ENCODE peak calls at places on chromosome X, in eight cellular contexts. One of them, this sample, is unnamed.

GRCh38 chrX:129606918-129607317 is 47.8 kb downstream of the APLN start:
- DNase-seq in sciatic nerve: peak; percentile 75
- DNase-seq in NCI-H2081: peak; percentile 49
- DNase-seq in HTR-8/SVneo: peak; percentile 22
- DNase-seq in DMS153: no peak
- DNase-seq in CD4-positive, alpha-beta memory T cell: peak; percentile 60
- DNase-seq in epithelial cell of esophagus: peak; percentile 48
- DNase-seq in activated T-helper 1 cell treated with anti-CD3 and anti-CD28 coated beads, Interleukin-2, amount 50 U/mL, for 16 hours: peak; percentile 22
- DNase-seq in this sample: peak; percentile 34

GRCh38 chrX:14529288-14529989 is at the start of gene GLRA2:
- DNase-seq in NCI-H2081: no peak
- DNase-seq in sciatic nerve: no peak
- DNase-seq in CD4-positive, alpha-beta memory T cell: no peak
- DNase-seq in activated T-helper 1 cell treated with anti-CD3 and anti-CD28 coated beads, Interleukin-2, amount 50 U/mL, for 16 hours: no peak
- DNase-seq in DMS153: no peak
- DNase-seq in epithelial cell of esophagus: peak; percentile 38
- DNase-seq in HTR-8/SVneo: no peak
- DNase-seq in this sample: no peak

GRCh38 chrX:72142094-72142843 is 10.6 kb upstream of the RTL5 start:
- DNase-seq in CD4-positive, alpha-beta memory T cell: no peak
- DNase-seq in epithelial cell of esophagus: no peak
- DNase-seq in sciatic nerve: no peak
- DNase-seq in NCI-H2081: peak; percentile 94
- DNase-seq in DMS153: peak; percentile 86
- DNase-seq in activated T-helper 1 cell treated with anti-CD3 and anti-CD28 coated beads, Interleukin-2, amount 50 U/mL, for 16 hours: no peak
- DNase-seq in HTR-8/SVneo: no peak
- DNase-seq in this sample: no peak

GRCh38 chrX:133849676-133850075 is 135.7 kb downstream of the GPC3 start:
- DNase-seq in sciatic nerve: no peak
- DNase-seq in DMS153: no peak
- DNase-seq in HTR-8/SVneo: no peak
- DNase-seq in epithelial cell of esophagus: peak; percentile 0
- DNase-seq in activated T-helper 1 cell treated with anti-CD3 and anti-CD28 coated beads, Interleukin-2, amount 50 U/mL, for 16 hours: no peak
- DNase-seq in CD4-positive, alpha-beta memory T cell: no peak
- DNase-seq in NCI-H2081: no peak
- DNase-seq in this sample: no peak

GRCh38 chrX:117120700-117121099 is 657.9 kb upstream of the CT83 start:
- DNase-seq in DMS153: no peak
- DNase-seq in HTR-8/SVneo: no peak
- DNase-seq in epithelial cell of esophagus: no peak
- DNase-seq in activated T-helper 1 cell treated with anti-CD3 and anti-CD28 coated beads, Interleukin-2, amount 50 U/mL, for 16 hours: no peak
- DNase-seq in sciatic nerve: no peak
- DNase-seq in CD4-positive, alpha-beta memory T cell: no peak
- DNase-seq in NCI-H2081: no peak
- DNase-seq in this sample: no peak

GRCh38 chrX:57951666-57952319 is 41.5 kb upstream of the ZXDA start:
- DNase-seq in DMS153: no peak
- DNase-seq in CD4-positive, alpha-beta memory T cell: no peak
- DNase-seq in epithelial cell of esophagus: no peak
- DNase-seq in activated T-helper 1 cell treated with anti-CD3 and anti-CD28 coated beads, Interleukin-2, amount 50 U/mL, for 16 hours: no peak
- DNase-seq in HTR-8/SVneo: no peak
- DNase-seq in sciatic nerve: no peak
- DNase-seq in NCI-H2081: no peak
- DNase-seq in this sample: no peak

GRCh38 chrX:139881572-139881971 is 51.3 kb downstream of the ATP11C start:
- DNase-seq in sciatic nerve: no peak
- DNase-seq in epithelial cell of esophagus: peak; percentile 16
- DNase-seq in DMS153: no peak
- DNase-seq in CD4-positive, alpha-beta memory T cell: no peak
- DNase-seq in NCI-H2081: no peak
- DNase-seq in activated T-helper 1 cell treated with anti-CD3 and anti-CD28 coated beads, Interleukin-2, amount 50 U/mL, for 16 hours: no peak
- DNase-seq in HTR-8/SVneo: no peak
- DNase-seq in this sample: no peak

GRCh38 chrX:38275615-38276014 is 51.7 kb downstream of the RPGR start:
- DNase-seq in CD4-positive, alpha-beta memory T cell: no peak
- DNase-seq in HTR-8/SVneo: peak; percentile 10
- DNase-seq in activated T-helper 1 cell treated with anti-CD3 and anti-CD28 coated beads, Interleukin-2, amount 50 U/mL, for 16 hours: no peak
- DNase-seq in sciatic nerve: no peak
- DNase-seq in NCI-H2081: no peak
- DNase-seq in epithelial cell of esophagus: peak; percentile 85
- DNase-seq in DMS153: no peak
- DNase-seq in this sample: no peak

GRCh38 chrX:128518508-128518907 is 466.3 kb upstream of the ACTRT1 start:
- DNase-seq in DMS153: no peak
- DNase-seq in epithelial cell of esophagus: peak; percentile 44
- DNase-seq in sciatic nerve: no peak
- DNase-seq in CD4-positive, alpha-beta memory T cell: no peak
- DNase-seq in HTR-8/SVneo: no peak
- DNase-seq in activated T-helper 1 cell treated with anti-CD3 and anti-CD28 coated beads, Interleukin-2, amount 50 U/mL, for 16 hours: no peak
- DNase-seq in NCI-H2081: peak; percentile 21
- DNase-seq in this sample: no peak

GRCh38 chrX:13742397-13743176 is 8.0 kb downstream of the OFD1 start:
- DNase-seq in CD4-positive, alpha-beta memory T cell: peak; percentile 68
- DNase-seq in activated T-helper 1 cell treated with anti-CD3 and anti-CD28 coated beads, Interleukin-2, amount 50 U/mL, for 16 hours: peak; percentile 17
- DNase-seq in epithelial cell of esophagus: no peak
- DNase-seq in HTR-8/SVneo: no peak
- DNase-seq in DMS153: no peak
- DNase-seq in sciatic nerve: no peak
- DNase-seq in NCI-H2081: no peak
- DNase-seq in this sample: no peak

GRCh38 chrX:80388206-80388605 is 32.0 kb upstream of the TENT5D start:
- DNase-seq in sciatic nerve: no peak
- DNase-seq in NCI-H2081: no peak
- DNase-seq in epithelial cell of esophagus: peak; percentile 4
- DNase-seq in HTR-8/SVneo: no peak
- DNase-seq in DMS153: no peak
- DNase-seq in activated T-helper 1 cell treated with anti-CD3 and anti-CD28 coated beads, Interleukin-2, amount 50 U/mL, for 16 hours: no peak
- DNase-seq in CD4-positive, alpha-beta memory T cell: no peak
- DNase-seq in this sample: no peak

GRCh38 chrX:135977611-135978010 is 3.8 kb upstream of the MMGT1 start:
- DNase-seq in sciatic nerve: no peak
- DNase-seq in CD4-positive, alpha-beta memory T cell: peak; percentile 21
- DNase-seq in activated T-helper 1 cell treated with anti-CD3 and anti-CD28 coated beads, Interleukin-2, amount 50 U/mL, for 16 hours: no peak
- DNase-seq in HTR-8/SVneo: no peak
- DNase-seq in DMS153: no peak
- DNase-seq in NCI-H2081: no peak
- DNase-seq in epithelial cell of esophagus: peak; percentile 57
- DNase-seq in this sample: no peak

GRCh38 chrX:39125834-39126233 is 324.6 kb downstream of the MID1IP1 start:
- DNase-seq in NCI-H2081: peak; percentile 79
- DNase-seq in DMS153: no peak
- DNase-seq in CD4-positive, alpha-beta memory T cell: no peak
- DNase-seq in activated T-helper 1 cell treated with anti-CD3 and anti-CD28 coated beads, Interleukin-2, amount 50 U/mL, for 16 hours: no peak
- DNase-seq in sciatic nerve: no peak
- DNase-seq in epithelial cell of esophagus: no peak
- DNase-seq in HTR-8/SVneo: no peak
- DNase-seq in this sample: no peak

GRCh38 chrX:16836371-16836770 is 33.8 kb downstream of the RBBP7 start:
- DNase-seq in epithelial cell of esophagus: peak; percentile 57
- DNase-seq in sciatic nerve: no peak
- DNase-seq in CD4-positive, alpha-beta memory T cell: peak; percentile 4
- DNase-seq in NCI-H2081: no peak
- DNase-seq in HTR-8/SVneo: no peak
- DNase-seq in DMS153: no peak
- DNase-seq in activated T-helper 1 cell treated with anti-CD3 and anti-CD28 coated beads, Interleukin-2, amount 50 U/mL, for 16 hours: no peak
- DNase-seq in this sample: no peak

GRCh38 chrX:71919436-71919835 is 8.8 kb downstream of the NHSL2 start:
- DNase-seq in NCI-H2081: no peak
- DNase-seq in DMS153: no peak
- DNase-seq in activated T-helper 1 cell treated with anti-CD3 and anti-CD28 coated beads, Interleukin-2, amount 50 U/mL, for 16 hours: no peak
- DNase-seq in sciatic nerve: no peak
- DNase-seq in HTR-8/SVneo: peak; percentile 63
- DNase-seq in epithelial cell of esophagus: no peak
- DNase-seq in CD4-positive, alpha-beta memory T cell: no peak
- DNase-seq in this sample: no peak

GRCh38 chrX:11864171-11864570 is 106.1 kb downstream of the MSL3 start:
- DNase-seq in DMS153: no peak
- DNase-seq in sciatic nerve: no peak
- DNase-seq in CD4-positive, alpha-beta memory T cell: no peak
- DNase-seq in activated T-helper 1 cell treated with anti-CD3 and anti-CD28 coated beads, Interleukin-2, amount 50 U/mL, for 16 hours: no peak
- DNase-seq in HTR-8/SVneo: no peak
- DNase-seq in NCI-H2081: no peak
- DNase-seq in epithelial cell of esophagus: no peak
- DNase-seq in this sample: no peak

GRCh38 chrX:153831435-153832150 is 1.2 kb upstream of the PDZD4 start:
- DNase-seq in epithelial cell of esophagus: peak; percentile 5
- DNase-seq in HTR-8/SVneo: no peak
- DNase-seq in sciatic nerve: no peak
- DNase-seq in DMS153: no peak
- DNase-seq in NCI-H2081: no peak
- DNase-seq in activated T-helper 1 cell treated with anti-CD3 and anti-CD28 coated beads, Interleukin-2, amount 50 U/mL, for 16 hours: no peak
- DNase-seq in CD4-positive, alpha-beta memory T cell: no peak
- DNase-seq in this sample: no peak

GRCh38 chrX:55715847-55716246 is 1.7 kb upstream of the RRAGB start:
- DNase-seq in HTR-8/SVneo: no peak
- DNase-seq in activated T-helper 1 cell treated with anti-CD3 and anti-CD28 coated beads, Interleukin-2, amount 50 U/mL, for 16 hours: no peak
- DNase-seq in sciatic nerve: no peak
- DNase-seq in epithelial cell of esophagus: no peak
- DNase-seq in DMS153: no peak
- DNase-seq in NCI-H2081: no peak
- DNase-seq in CD4-positive, alpha-beta memory T cell: no peak
- DNase-seq in this sample: no peak

GRCh38 chrX:42832764-42833549 is 55.0 kb upstream of the PPP1R2C start:
- DNase-seq in sciatic nerve: no peak
- DNase-seq in HTR-8/SVneo: no peak
- DNase-seq in CD4-positive, alpha-beta memory T cell: no peak
- DNase-seq in DMS153: no peak
- DNase-seq in NCI-H2081: no peak
- DNase-seq in activated T-helper 1 cell treated with anti-CD3 and anti-CD28 coated beads, Interleukin-2, amount 50 U/mL, for 16 hours: no peak
- DNase-seq in epithelial cell of esophagus: peak; percentile 29
- DNase-seq in this sample: no peak

GRCh38 chrX:96729053-96729452 is 44.4 kb downstream of the DIAPH2 start:
- DNase-seq in CD4-positive, alpha-beta memory T cell: no peak
- DNase-seq in activated T-helper 1 cell treated with anti-CD3 and anti-CD28 coated beads, Interleukin-2, amount 50 U/mL, for 16 hours: no peak
- DNase-seq in epithelial cell of esophagus: no peak
- DNase-seq in DMS153: no peak
- DNase-seq in NCI-H2081: no peak
- DNase-seq in HTR-8/SVneo: no peak
- DNase-seq in sciatic nerve: no peak
- DNase-seq in this sample: no peak

GRCh38 chrX:133307637-133308485 is 89.7 kb upstream of the TFDP3 start:
- DNase-seq in NCI-H2081: no peak
- DNase-seq in DMS153: no peak
- DNase-seq in activated T-helper 1 cell treated with anti-CD3 and anti-CD28 coated beads, Interleukin-2, amount 50 U/mL, for 16 hours: no peak
- DNase-seq in epithelial cell of esophagus: no peak
- DNase-seq in sciatic nerve: no peak
- DNase-seq in HTR-8/SVneo: no peak
- DNase-seq in CD4-positive, alpha-beta memory T cell: no peak
- DNase-seq in this sample: no peak

GRCh38 chrX:68196939-68197791 is 236.1 kb downstream of the OPHN1 start:
- DNase-seq in CD4-positive, alpha-beta memory T cell: peak; percentile 42
- DNase-seq in activated T-helper 1 cell treated with anti-CD3 and anti-CD28 coated beads, Interleukin-2, amount 50 U/mL, for 16 hours: peak; percentile 1
- DNase-seq in epithelial cell of esophagus: peak; percentile 63
- DNase-seq in sciatic nerve: no peak
- DNase-seq in HTR-8/SVneo: peak; percentile 27
- DNase-seq in NCI-H2081: peak; percentile 57
- DNase-seq in DMS153: no peak
- DNase-seq in this sample: no peak

This sample was measured in D721Med.